ENCODE peak calls at places on chromosomes 4 and X, in seven cellular contexts. Y is NCI-H1092; N is NCI-H1694; Z is activated T-helper 1 cell treated with anti-CD3 and anti-CD28 coated beads, Interleukin-12 subunit alpha, Interleukin-12 subunit beta, Interleukin-2, Interleukin-4 antibody, amounts not matched to agents 30 ng/mL and 10 ng/mL and 1 ng/mL, durations not matched to agents 14 hours and 24 hours and 36 hours; L is dorsolateral prefrontal cortex; I is hippocampal formation; H is GM23248. C is an unnamed sample.

GRCh38 chrX:101478366-101478765 is 6.9 kb upstream of the ARMCX4 start:
- DNase-seq in Y (no peak), N (no peak), Z (no peak), L (no peak), I (no peak), H (peak), C (no peak)

GRCh38 chr4:1674682-1675081 is 9.4 kb downstream of the FAM53A start:
- DNase-seq in Y (no peak), N (no peak), Z (no peak), L (no peak), I (no peak), H (no peak), C (no peak)

GRCh38 chr4:183532823-183533222 is 28.0 kb downstream of the ING2 start:
- DNase-seq in Y (no peak), N (no peak), Z (no peak), L (no peak), I (no peak), H (no peak), C (no peak)

GRCh38 chrX:135200297-135200696 is 29.1 kb upstream of the CT55 start:
- DNase-seq in Y (no peak), N (no peak), Z (no peak), L (no peak), I (no peak), H (no peak), C (no peak)

GRCh38 chr4:184039963-184040383 is 134.9 kb downstream of the STOX2 start:
- DNase-seq in Y (no peak), N (no peak), Z (no peak), L (no peak), I (no peak), H (no peak), C (no peak)

GRCh38 chr4:99062120-99062519 is 26.5 kb downstream of the ADH5 start:
- DNase-seq in Y (peak), N (no peak), Z (no peak), L (no peak), I (no peak), H (peak), C (no peak)

GRCh38 chr4:141571368-141571767 is 65.0 kb upstream of the IL15 start:
- DNase-seq in Y (no peak), N (no peak), Z (no peak), L (no peak), I (no peak), H (peak), C (no peak)

GRCh38 chrX:22652596-22652995 is 347.2 kb upstream of the DDX53 start:
- DNase-seq in Y (no peak), N (no peak), Z (no peak), L (no peak), I (no peak), H (peak), C (no peak)

GRCh38 chr4:148716361-148717063 is 274.3 kb upstream of the NR3C2 start:
- DNase-seq in Y (no peak), N (no peak), Z (no peak), L (no peak), I (no peak), H (no peak), C (no peak)

GRCh38 chr4:184824776-184825393 is 883 bp downstream of the ACSL1 start:
- DNase-seq in Y (no peak), N (no peak), Z (peak), L (no peak), I (no peak), H (no peak), C (no peak)

GRCh38 chrX:2710041-2710471 is 19.0 kb downstream of the CD99 start:
- DNase-seq in Y (no peak), N (no peak), Z (no peak), L (no peak), I (no peak), H (peak), C (no peak)